ENCODE peak calls at places on chromosomes 3 and 15, in five cellular contexts. E is psoas muscle, D is GM12878, L is lower leg skin, P is IMR-90. T is an unnamed sample.

GRCh38 chr3:143120716-143121239 is 1.2 kb downstream of the CHST2 start:
- DNase-seq in E (no peak), D (no peak), L (no peak), P (peak; percentile 26), T (no peak)

GRCh38 chr3:52539010-52539653 is 2.7 kb downstream of the UQCC5 start:
- DNase-seq in E (no peak), D (no peak), L (no peak), P (no peak), T (no peak)

GRCh38 chr3:13105851-13106250 is 32.6 kb upstream of the IQSEC1 start:
- DNase-seq in E (peak; percentile 34), D (no peak), L (no peak), P (no peak), T (no peak)

GRCh38 chr3:56889131-56889530 is 87.4 kb upstream of the ARHGEF3 start:
- DNase-seq in E (no peak), D (no peak), L (no peak), P (no peak), T (no peak)

GRCh38 chr3:24687646-24688045 is 193.0 kb upstream of the THRB start:
- DNase-seq in E (no peak), D (no peak), L (no peak), P (no peak), T (no peak)

GRCh38 chr15:33735637-33736247 is 232.6 kb upstream of the CHRM5 start:
- DNase-seq in E (no peak), D (no peak), L (no peak), P (peak; percentile 41), T (no peak)

GRCh38 chr3:136239094-136239493 is 11.0 kb upstream of the PCCB start:
- DNase-seq in E (no peak), D (no peak), L (no peak), P (no peak), T (no peak)

GRCh38 chr3:132507657-132508056 is 89.4 kb upstream of the ACKR4 start:
- DNase-seq in E (no peak), D (no peak), L (no peak), P (no peak), T (no peak)

GRCh38 chr3:174957081-174957480 is 97.9 kb downstream of the NAALADL2 start:
- DNase-seq in E (no peak), D (no peak), L (no peak), P (peak; percentile 27), T (no peak)

GRCh38 chr3:182083112-182083511 is 371.4 kb downstream of the SOX2 start:
- DNase-seq in E (no peak), D (no peak), L (no peak), P (no peak), T (no peak)

GRCh38 chr3:166060789-166061479 is 223.7 kb upstream of the BCHE start:
- DNase-seq in E (no peak), D (no peak), L (no peak), P (no peak), T (no peak)

GRCh38 chr3:55162031-55162784 is 234.3 kb upstream of the LRTM1 start:
- DNase-seq in E (no peak), D (peak; percentile 19), L (no peak), P (peak; percentile 82), T (no peak)

GRCh38 chr15:70921297-70921696 is 28.7 kb downstream of the LRRC49 start:
- DNase-seq in E (no peak), D (no peak), L (no peak), P (peak; percentile 76), T (no peak)

GRCh38 chr3:46665763-46666470 is 27.6 kb downstream of the ALS2CL start:
- DNase-seq in E (peak; percentile 44), D (no peak), L (peak; percentile 77), P (no peak), T (no peak)

GRCh38 chr3:76107935-76108570 is 322.7 kb upstream of the ZNF717 start:
- DNase-seq in E (no peak), D (no peak), L (no peak), P (peak; percentile 61), T (no peak)

GRCh38 chr3:112675349-112675748 is 34.4 kb upstream of the CCDC80 start:
- DNase-seq in E (no peak), D (no peak), L (no peak), P (no peak), T (no peak)

GRCh38 chr3:45986303-45986982 is 9.2 kb downstream of the FYCO1 start:
- DNase-seq in E (no peak), D (no peak), L (no peak), P (peak; percentile 87), T (no peak)

GRCh38 chr15:70284438-70285214 is 186.9 kb upstream of the TLE3 start:
- DNase-seq in E (no peak), D (no peak), L (peak; percentile 67), P (no peak), T (no peak)

GRCh38 chr3:127629462-127630403 is 748 bp downstream of the PODXL2 start:
- DNase-seq in E (no peak), D (no peak), L (no peak), P (no peak), T (peak; percentile 36)

GRCh38 chr3:11629716-11630115 is 14.0 kb downstream of the VGLL4 start:
- DNase-seq in E (no peak), D (no peak), L (no peak), P (peak; percentile 92), T (no peak)

GRCh38 chr15:31238369-31238768 is 88.3 kb upstream of the KLF13 start:
- DNase-seq in E (no peak), D (no peak), L (no peak), P (no peak), T (no peak)

GRCh38 chr15:31235298-31236183 is 91.1 kb upstream of the KLF13 start:
- DNase-seq in E (no peak), D (no peak), L (no peak), P (no peak), T (no peak)

GRCh38 chr15:31238906-31239305 is 87.7 kb upstream of the KLF13 start:
- DNase-seq in E (no peak), D (no peak), L (no peak), P (no peak), T (no peak)

GRCh38 chr15:31236184-31237041 is 90.2 kb upstream of the KLF13 start:
- DNase-seq in E (peak; percentile 67), D (no peak), L (peak; percentile 93), P (peak; percentile 94), T (no peak)

DNA sequence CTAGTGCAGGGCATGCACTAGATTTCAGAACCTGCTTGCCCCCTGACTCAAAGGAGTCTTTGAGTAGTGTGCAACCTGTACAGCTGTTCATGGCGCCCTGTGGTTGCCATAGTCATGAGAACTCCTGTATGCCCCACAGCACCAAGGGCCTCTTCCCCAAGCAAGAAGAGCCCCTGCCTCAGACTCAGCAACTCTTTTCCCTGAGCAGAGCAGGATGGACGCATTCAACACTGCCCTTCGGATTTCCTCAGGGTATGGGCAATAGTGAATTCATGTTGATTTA is 89.7 kb upstream of the KLF13 start:
- DNase-seq in E (no peak), D (no peak), L (no peak), P (no peak), T (no peak)
- H3K4me3 ChIP-seq in E (no peak overlapping the region), D (no peak overlapping the region), L (no peak overlapping the region), P (no peak overlapping the region), T (no peak overlapping the region)

DNA sequence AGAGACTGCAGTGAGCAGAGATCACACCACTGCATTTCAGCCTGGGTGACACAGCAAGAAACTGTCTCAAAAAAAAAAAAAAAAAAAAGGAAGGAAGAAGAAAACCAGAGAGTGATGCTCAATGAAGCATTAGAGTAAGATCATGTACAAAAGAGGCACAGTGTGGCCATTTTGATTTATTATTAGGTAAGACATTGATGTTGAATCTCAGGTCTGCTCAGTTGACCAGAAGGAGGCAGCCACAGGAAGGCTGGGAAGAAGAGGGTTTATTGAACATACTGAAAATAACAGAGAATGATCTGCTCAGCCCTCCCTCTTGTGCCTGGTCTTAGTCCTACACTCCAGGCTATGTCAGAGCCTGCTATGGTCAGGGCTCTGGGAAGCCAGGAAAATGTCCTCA is 15.6 kb downstream of the LRRK1 start:
- DNase-seq in E (no peak), D (no peak), L (no peak), P (peak; percentile 18), T (no peak)
- TF ChIP-seq CTCF in E (no peak), D (no peak), L (no peak), P (peak; percentile 18), T (peak; percentile 29)

GRCh38 chr3:32815812-32816438 is 1.9 kb upstream of the TRIM71 start:
- DNase-seq in E (no peak), D (no peak), L (peak; percentile 76), P (no peak), T (no peak)
- H3K4me3 ChIP-seq in E (no peak overlapping the region), D (no peak overlapping the region), L (no peak overlapping the region), P (no peak overlapping the region), T (no peak overlapping the region)

GRCh38 chr3:14897266-14897665 is 50.1 kb upstream of the NR2C2 start:
- DNase-seq in E (no peak), D (no peak), L (no peak), P (no peak), T (no peak)

GRCh38 chr3:14900881-14901873 is 46.2 kb upstream of the NR2C2 start:
- DNase-seq in E (no peak), D (no peak), L (no peak), P (no peak), T (no peak)

GRCh38 chr3:14902719-14903118 is 44.7 kb upstream of the NR2C2 start:
- DNase-seq in E (peak; percentile 82), D (no peak), L (no peak), P (no peak), T (no peak)

GRCh38 chr3:14899993-14900618 is 47.3 kb upstream of the NR2C2 start:
- DNase-seq in E (no peak), D (no peak), L (no peak), P (no peak), T (no peak)

DNA sequence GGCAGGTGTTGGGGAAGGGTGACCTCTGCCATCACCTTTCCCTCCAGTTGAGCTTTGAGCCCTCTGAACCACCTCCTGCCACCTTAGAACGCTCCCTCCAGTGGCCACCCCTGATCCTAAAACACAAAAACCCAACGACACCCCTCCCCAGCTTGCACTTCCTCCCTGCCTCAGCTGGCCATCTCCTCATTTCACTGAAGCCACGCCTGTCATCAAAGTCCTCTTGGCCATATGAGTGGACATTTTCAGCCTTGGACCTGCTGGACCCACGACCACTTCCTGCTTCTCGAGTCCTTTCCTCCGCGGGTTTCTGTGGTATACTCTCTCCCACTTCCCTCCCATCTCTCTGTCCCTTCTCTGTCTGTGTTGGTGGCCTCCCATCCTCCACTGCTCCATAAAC is 48.5 kb upstream of the NR2C2 start:
- DNase-seq in E (no peak), D (no peak), L (no peak), P (no peak), T (no peak)
- TF ChIP-seq CTCF in E (no peak), D (no peak), L (no peak), P (no peak), T (no peak)